ENCODE peak calls at places on chromosome 21, in seven cellular contexts. O, Q, M, I, F, A and H are unnamed samples.
A peak's percentile ranks its signal among the peaks of the same experiment; 100 is the strongest.

GRCh38 chr21:32403201-32403701 is 9.3 kb upstream of the EVA1C start:
- DNase-seq in O (peak; percentile 63), Q (peak; percentile 61), M (peak; percentile 59), I (peak; percentile 71), F (no peak), A (peak; percentile 57), H (peak; percentile 27)

GRCh38 chr21:46049890-46050650 is 47.8 kb upstream of the COL6A2 start:
- DNase-seq in O (peak; percentile 30), Q (no peak), M (no peak), I (no peak), F (no peak), A (no peak), H (no peak)

GRCh38 chr21:42847726-42848125 is 31.6 kb downstream of the WDR4 start:
- DNase-seq in O (peak; percentile 30), Q (no peak), M (no peak), I (no peak), F (peak; percentile 23), A (no peak), H (no peak)

GRCh38 chr21:43869486-43870325 is 4.7 kb downstream of the AGPAT3 start:
- DNase-seq in O (no peak), Q (no peak), M (no peak), I (no peak), F (no peak), A (no peak), H (peak; percentile 85)

GRCh38 chr21:36747815-36748381 is 49.0 kb downstream of the SIM2 start:
- DNase-seq in O (no peak), Q (peak; percentile 66), M (peak; percentile 60), I (no peak), F (no peak), A (peak; percentile 35), H (no peak)

GRCh38 chr21:32812035-32812434 is 40.5 kb upstream of the PAXBP1 start:
- DNase-seq in O (no peak), Q (no peak), M (no peak), I (no peak), F (no peak), A (peak; percentile 45), H (no peak)

GRCh38 chr21:42080788-42081083 is 9.6 kb downstream of the UMODL1 start:
- DNase-seq in O (no peak), Q (no peak), M (no peak), I (no peak), F (no peak), A (peak; percentile 94), H (peak; percentile 36)

GRCh38 chr21:43872549-43873198 is 7.7 kb downstream of the AGPAT3 start:
- DNase-seq in O (no peak), Q (no peak), M (no peak), I (no peak), F (no peak), A (no peak), H (no peak)

GRCh38 chr21:34574581-34574980 is 40.3 kb downstream of the RCAN1 start:
- DNase-seq in O (no peak), Q (no peak), M (no peak), I (no peak), F (no peak), A (no peak), H (no peak)

GRCh38 chr21:15098908-15099307 is 34.1 kb upstream of the NRIP1 start:
- DNase-seq in O (no peak), Q (no peak), M (no peak), I (no peak), F (no peak), A (no peak), H (no peak)

GRCh38 chr21:42364304-42364865 is 1.9 kb downstream of the TFF1 start:
- DNase-seq in O (no peak), Q (no peak), M (no peak), I (no peak), F (no peak), A (no peak), H (no peak)

GRCh38 chr21:34020005-34020847 is 53.2 kb upstream of the MRPS6 start:
- DNase-seq in O (no peak), Q (no peak), M (no peak), I (no peak), F (no peak), A (peak; percentile 58), H (no peak)

GRCh38 chr21:34693192-34693810 is 24.5 kb downstream of the CLIC6 start:
- DNase-seq in O (no peak), Q (peak; percentile 45), M (peak; percentile 44), I (peak; percentile 57), F (no peak), A (peak; percentile 67), H (peak; percentile 36)

GRCh38 chr21:33951276-33952178 is 35.9 kb upstream of the ATP5PO start:
- DNase-seq in O (no peak), Q (no peak), M (no peak), I (no peak), F (no peak), A (peak; percentile 43), H (no peak)

GRCh38 chr21:27171704-27172103 is 204.8 kb upstream of the ADAMTS5 start:
- DNase-seq in O (no peak), Q (no peak), M (no peak), I (no peak), F (no peak), A (no peak), H (no peak)

GRCh38 chr21:42567181-42567560 is 53.5 kb downstream of the SLC37A1 start:
- DNase-seq in O (no peak), Q (no peak), M (peak; percentile 5), I (no peak), F (no peak), A (no peak), H (no peak)

GRCh38 chr21:32088471-32088870 is 190.4 kb downstream of the MIS18A start:
- DNase-seq in O (no peak), Q (no peak), M (no peak), I (no peak), F (no peak), A (no peak), H (no peak)

GRCh38 chr21:26432410-26432809 is 140.7 kb downstream of the CYYR1 start:
- DNase-seq in O (no peak), Q (no peak), M (no peak), I (no peak), F (no peak), A (no peak), H (no peak)

GRCh38 chr21:14487490-14488432 is 58.4 kb downstream of the SAMSN1 start:
- DNase-seq in O (no peak), Q (no peak), M (no peak), I (no peak), F (no peak), A (no peak), H (no peak)

GRCh38 chr21:32410916-32411315 is 1.6 kb upstream of the EVA1C start:
- DNase-seq in O (no peak), Q (no peak), M (no peak), I (no peak), F (no peak), A (no peak), H (no peak)

GRCh38 chr21:36156815-36157670 is at the start of gene DOP1B:
- DNase-seq in O (no peak), Q (peak; percentile 42), M (peak; percentile 67), I (no peak), F (no peak), A (no peak), H (no peak)

GRCh38 chr21:42309753-42310213 is 5.4 kb downstream of the TFF3 start:
- DNase-seq in O (peak; percentile 76), Q (peak; percentile 80), M (peak; percentile 80), I (peak; percentile 56), F (no peak), A (no peak), H (peak; percentile 28)

GRCh38 chr21:27129694-27130093 is 162.8 kb upstream of the ADAMTS5 start:
- DNase-seq in O (no peak), Q (no peak), M (no peak), I (no peak), F (no peak), A (no peak), H (no peak)

GRCh38 chr21:33578214-33578613 is 10.3 kb downstream of the DONSON start:
- DNase-seq in O (no peak), Q (no peak), M (no peak), I (no peak), F (no peak), A (peak; percentile 71), H (no peak)

GRCh38 chr21:45954271-45954670 is 27.3 kb upstream of the COL6A1 start:
- DNase-seq in O (no peak), Q (no peak), M (no peak), I (no peak), F (no peak), A (no peak), H (peak; percentile 72)

DNA sequence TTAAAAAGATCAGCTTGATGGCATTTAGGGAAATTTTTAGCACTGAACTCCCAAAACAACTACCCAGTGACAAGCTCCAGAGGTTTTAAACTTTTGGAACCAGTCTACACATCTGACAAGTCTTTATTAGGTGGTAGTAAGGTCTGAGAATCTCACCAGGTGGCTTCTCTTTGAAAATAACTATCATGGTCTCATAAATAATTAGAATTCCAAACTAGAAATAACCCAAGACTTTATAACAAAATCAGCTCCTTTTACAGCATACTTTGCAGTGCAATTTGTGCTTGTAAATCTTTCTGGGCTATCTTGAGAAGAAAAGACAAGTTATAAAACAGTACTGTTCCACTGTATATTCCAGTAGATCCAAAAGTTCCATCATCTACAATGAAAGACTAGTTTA is 108.7 kb downstream of the LTN1 start:
- DNase-seq in O (no peak), Q (no peak), M (no peak), I (no peak), F (no peak), A (no peak), H (no peak)
- H3K4me3 ChIP-seq in O (peak overlapping the region; percentile 69), Q (no peak overlapping the region), M (peak overlapping the region; percentile 60), I (no peak overlapping the region), F (peak overlapping the region; percentile 42), A (peak overlapping the region; percentile 74), H (peak overlapping the region; percentile 61)

DNA sequence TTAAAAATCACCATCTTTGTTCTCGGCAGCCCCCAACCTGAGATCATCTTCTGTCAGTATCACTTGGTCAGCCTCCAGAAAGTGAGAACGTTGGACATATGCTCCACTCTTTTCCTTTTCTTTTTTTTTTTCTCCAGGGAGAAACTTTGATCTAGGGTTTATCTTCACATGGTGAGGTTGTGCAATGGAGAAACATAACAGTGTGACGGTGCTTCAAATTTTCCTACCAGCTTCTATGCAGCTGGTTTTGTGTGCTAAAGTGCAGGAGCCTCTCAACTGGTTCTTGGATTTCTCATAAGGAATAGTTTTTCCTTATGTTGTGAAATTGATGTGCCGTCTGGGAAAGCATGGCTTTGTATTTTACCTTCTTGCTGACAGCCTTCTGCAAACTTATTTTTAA is 1202.9 kb downstream of the NCAM2 start:
- DNase-seq in O (no peak), Q (no peak), M (no peak), I (no peak), F (no peak), A (no peak), H (no peak)
- H3K9me3 ChIP-seq in O (no peaks in the 10 kb centered on the region), Q (no peaks in the 10 kb centered on the region), M (no peaks in the 10 kb centered on the region), I (no peaks in the 10 kb centered on the region), F (no peaks in the 10 kb centered on the region), A (no peaks in the 10 kb centered on the region), H (no peaks in the 10 kb centered on the region)

DNA sequence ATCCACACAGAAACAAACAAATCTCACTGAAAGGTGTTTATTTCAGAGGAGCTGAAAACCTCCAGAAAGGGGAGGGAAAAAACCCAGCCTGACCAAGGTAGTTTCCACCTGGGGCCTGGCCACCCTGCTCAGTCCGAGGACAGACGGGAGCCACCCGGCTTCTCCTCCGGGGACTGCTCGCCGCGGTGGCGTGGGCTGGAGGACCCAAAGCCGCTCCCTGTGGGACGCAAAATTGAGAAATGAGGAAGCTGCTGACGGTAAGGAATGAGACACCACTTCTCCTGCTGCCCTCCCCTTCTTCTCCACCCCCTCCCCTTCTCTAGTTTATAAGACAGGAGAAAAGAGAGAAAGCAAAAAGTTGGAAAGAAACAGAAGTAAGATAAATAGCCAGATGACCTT is 12.7 kb downstream of the ITGB2 start:
- DNase-seq in O (peak; percentile 84), Q (no peak), M (no peak), I (no peak), F (no peak), A (no peak), H (no peak)
- H3K4me3 ChIP-seq in O (peak overlapping the region; percentile 28), Q (no peak overlapping the region), M (no peak overlapping the region), I (no peak overlapping the region), F (no peak overlapping the region), A (no peak overlapping the region), H (no peak overlapping the region)

GRCh38 chr21:38228115-38228514 is 28.7 kb upstream of the KCNJ15 start:
- DNase-seq in O (no peak), Q (no peak), M (no peak), I (peak; percentile 43), F (no peak), A (no peak), H (no peak)
- H3K9me3 ChIP-seq in O (peaks cover 57% of the 10 kb centered on the region), Q (peaks cover 24% of the 10 kb centered on the region), M (peaks cover 35% of the 10 kb centered on the region), I (peaks cover 11% of the 10 kb centered on the region), F (peaks cover 48% of the 10 kb centered on the region), A (no peaks in the 10 kb centered on the region), H (peaks cover 70% of the 10 kb centered on the region)